ENCODE peak calls at places on chromosome 19, in six cellular contexts. U is IMR-90, A is neuronal stem cell, H is H1, G is H9, X is trophoblast cell. K is an unnamed sample.

GRCh38 chr19:53908106-53908932 is 759 bp upstream of the CACNG7 start:
- DNase-seq in G (peak; percentile 93), U (peak; percentile 40), X (peak; percentile 66), A (peak; percentile 77), H (peak; percentile 94), K (no peak)

GRCh38 chr19:52138614-52139290 is 986 bp downstream of the ZNF616 start:
- DNase-seq in X (peak; percentile 12), A (no peak), U (peak; percentile 19), G (peak; percentile 69), H (peak; percentile 75), K (peak; percentile 37)

GRCh38 chr19:18364826-18365528 is 21.0 kb upstream of the GDF15 start:
- DNase-seq in A (no peak), H (no peak), X (peak; percentile 98), G (no peak), U (peak; percentile 100), K (peak; percentile 100)

GRCh38 chr19:30666301-30666803 is 294.2 kb downstream of the ZNF536 start:
- DNase-seq in X (peak; percentile 51), A (peak; percentile 54), H (peak; percentile 86), G (peak; percentile 75), U (peak; percentile 13), K (peak; percentile 34)

GRCh38 chr19:38980583-38981374 is 5.2 kb upstream of the FBXO17 start:
- DNase-seq in H (no peak), A (no peak), G (no peak), U (no peak), X (no peak), K (no peak)

GRCh38 chr19:56885173-56885679 is 44.7 kb upstream of the PEG3 start:
- DNase-seq in X (no peak), H (no peak), U (no peak), G (no peak), A (no peak), K (no peak)

GRCh38 chr19:22286151-22286810 is at the start of gene ZNF729:
- DNase-seq in H (no peak), G (no peak), X (peak; percentile 4), U (no peak), A (no peak), K (no peak)

GRCh38 chr19:35675589-35676140 is 9.3 kb downstream of the UPK1A start:
- DNase-seq in H (no peak), G (no peak), U (no peak), A (no peak), X (no peak), K (no peak)

GRCh38 chr19:58553799-58554493 is 959 bp downstream of the CHMP2A start:
- DNase-seq in U (no peak), X (no peak), H (peak; percentile 59), A (no peak), G (no peak), K (no peak)

DNA sequence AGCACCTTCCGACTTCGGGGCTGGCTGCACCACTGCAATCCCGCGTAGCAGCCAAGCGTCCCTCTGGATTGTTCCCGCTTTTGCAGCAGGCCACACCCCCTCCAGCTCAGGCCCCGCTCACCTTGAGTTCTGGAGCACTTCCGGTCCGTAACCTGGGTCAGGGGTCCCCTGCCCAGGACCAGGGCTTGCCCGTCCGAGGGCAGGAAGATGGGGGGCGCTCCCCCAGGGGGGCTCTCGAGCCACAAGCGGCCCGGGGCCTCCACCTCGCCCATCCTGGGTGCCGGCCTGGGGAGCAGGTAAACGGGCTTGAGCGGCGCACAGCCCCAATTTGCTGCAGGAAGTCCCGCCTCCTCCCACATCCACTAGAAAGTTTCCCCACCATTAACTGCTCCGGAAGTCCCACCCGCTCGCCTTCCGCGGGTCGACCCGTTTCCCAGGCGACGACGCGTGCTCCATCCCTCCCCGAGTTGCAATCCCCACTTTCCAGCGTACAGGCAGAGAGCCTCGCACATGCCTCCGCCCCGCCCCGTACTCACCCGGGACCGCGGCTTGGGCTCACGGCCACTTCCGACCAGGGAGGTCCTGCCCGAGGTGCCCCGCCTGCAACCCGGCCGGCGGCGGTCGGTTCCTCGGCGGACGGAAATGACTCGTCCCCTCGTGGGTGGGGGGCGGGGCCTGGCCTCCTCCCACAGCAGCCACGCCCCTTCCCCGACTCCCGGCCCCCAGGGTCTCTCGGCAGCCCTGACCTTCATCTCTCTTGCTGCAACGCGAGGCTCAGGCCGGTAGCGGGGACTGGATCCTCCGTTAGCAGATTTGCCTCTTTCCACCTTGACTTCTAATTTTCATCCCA is at the start of gene PNKP:
- DNase-seq in U (peak; percentile 85), X (peak; percentile 90), A (peak; percentile 87), G (peak; percentile 94), H (peak; percentile 93), K (peak; percentile 96)
- H3K18ac ChIP-seq in U (peak within 1 kb of the TSS; percentile 82), X (peak within 1 kb of the TSS; percentile 93), A (peak within 1 kb of the TSS; percentile 97), G (peak within 1 kb of the TSS; percentile 92), H (peak within 1 kb of the TSS; percentile 98), K (peak within 1 kb of the TSS; percentile 98)

GRCh38 chr19:49154279-49154678 is 917 bp downstream of the HRC start:
- DNase-seq in X (no peak), G (no peak), A (no peak), H (no peak), U (no peak), K (no peak)

GRCh38 chr19:49155005-49155826 is at the start of gene HRC:
- DNase-seq in H (peak; percentile 51), G (peak; percentile 52), X (peak; percentile 17), A (no peak), U (no peak), K (no peak)

GRCh38 chr19:49160450-49161189 is 3.0 kb downstream of the TRPM4 start:
- DNase-seq in A (no peak), G (no peak), U (no peak), H (no peak), X (no peak), K (no peak)

GRCh38 chr19:49155830-49156346 is 692 bp upstream of the HRC start:
- DNase-seq in H (peak; percentile 60), U (no peak), G (peak; percentile 56), X (no peak), A (no peak), K (no peak)

GRCh38 chr19:49157445-49158224 is at the start of gene TRPM4:
- DNase-seq in H (peak; percentile 95), U (peak; percentile 61), G (peak; percentile 92), X (peak; percentile 94), A (peak; percentile 83), K (peak; percentile 83)
- H3K23ac ChIP-seq in H (no peak within 1 kb of the TSS), U (peak within 1 kb of the TSS; percentile 21), G (no peak within 1 kb of the TSS), X (no peak within 1 kb of the TSS), A (peak within 1 kb of the TSS; percentile 99), K (peak within 1 kb of the TSS; percentile 36)

GRCh38 chr19:16319466-16319865 is 5.2 kb upstream of the KLF2 start:
- DNase-seq in H (no peak), G (no peak), U (peak; percentile 49), A (no peak), X (no peak), K (peak; percentile 43)
- H3K14ac ChIP-seq in H (no peak overlapping the region), G (no peak overlapping the region), U (no peak overlapping the region), A (no peak overlapping the region), X (no peak overlapping the region), K (no peak overlapping the region)

GRCh38 chr19:40662925-40663711 is 27.3 kb downstream of the NUMBL start:
- DNase-seq in X (peak; percentile 94), U (peak; percentile 84), H (peak; percentile 98), A (peak; percentile 89), G (peak; percentile 88), K (peak; percentile 86)
- H3K18ac ChIP-seq in X (peak overlapping the region; percentile 24), U (peak overlapping the region; percentile 47), H (peak overlapping the region; percentile 79), A (peak overlapping the region; percentile 99), G (peak overlapping the region; percentile 58), K (peak overlapping the region; percentile 72)

GRCh38 chr19:1905863-1906375 is 720 bp downstream of the ADAT3 start:
- DNase-seq in U (no peak), X (no peak), G (no peak), A (no peak), H (no peak), K (no peak)
- H3K23ac ChIP-seq in U (peak overlapping the region; percentile 70), X (no peak overlapping the region), G (no peak overlapping the region), A (no peak overlapping the region), H (no peak overlapping the region), K (no peak overlapping the region)

GRCh38 chr19:4657835-4658234 is 12.3 kb downstream of the MYDGF start:
- DNase-seq in U (no peak), G (no peak), H (no peak), X (no peak), A (no peak), K (no peak)
- H3K14ac ChIP-seq in U (no peak overlapping the region), G (no peak overlapping the region), H (no peak overlapping the region), X (no peak overlapping the region), A (no peak overlapping the region), K (no peak overlapping the region)

GRCh38 chr19:13152854-13153626 is 2.8 kb downstream of the IER2 start:
- DNase-seq in H (peak; percentile 99), G (peak; percentile 96), X (peak; percentile 97), A (peak; percentile 98), U (peak; percentile 93), K (peak; percentile 98)
- H3K18ac ChIP-seq in H (peak overlapping the region; percentile 95), G (peak overlapping the region; percentile 97), X (peak overlapping the region; percentile 97), A (peak overlapping the region; percentile 98), U (no peak overlapping the region), K (peak overlapping the region; percentile 97)

K was measured in mesenchymal stem cell.